ENCODE peak calls at places on chromosomes 12 and 14, in seven cellular contexts. J, X, Y, H, P, F and O are unnamed samples.

GRCh38 chr12:51887476-51888315 is at the start of gene ANKRD33:
- DNase-seq in F (peak), H (no peak), J (no peak), P (no peak), Y (no peak), X (no peak), O (no peak)

GRCh38 chr12:74538491-74539258 is 1.0 kb downstream of the ATXN7L3B start:
- DNase-seq in H (no peak), J (no peak), X (peak), Y (no peak), P (no peak), F (peak), O (no peak)

GRCh38 chr12:15151141-15152091 is 69.8 kb downstream of the RERG start:
- DNase-seq in J (no peak), F (peak), X (peak), P (no peak), Y (no peak), H (peak), O (no peak)

GRCh38 chr14:94917041-94917600 is 147.2 kb upstream of the GSC start:
- DNase-seq in X (no peak), Y (no peak), J (no peak), P (no peak), F (no peak), H (no peak), O (no peak)

GRCh38 chr12:31004666-31005065 is 69.0 kb upstream of the DDX11 start:
- DNase-seq in X (no peak), Y (no peak), P (no peak), J (no peak), H (no peak), F (no peak), O (no peak)

GRCh38 chr14:68236525-68236924 is 416.9 kb downstream of the RAD51B start:
- DNase-seq in P (no peak), F (no peak), X (no peak), H (no peak), J (no peak), Y (no peak), O (no peak)

GRCh38 chr12:57603758-57604453 is 718 bp upstream of the DTX3 start:
- DNase-seq in H (peak), F (no peak), Y (no peak), X (no peak), P (peak), J (no peak), O (no peak)

GRCh38 chr12:40224439-40225291 is at the start of gene LRRK2:
- DNase-seq in Y (peak), P (peak), X (peak), J (peak), F (peak), H (peak), O (no peak)

GRCh38 chr12:22105542-22105941 is 59.5 kb downstream of the CMAS start:
- DNase-seq in P (no peak), Y (no peak), X (no peak), F (no peak), H (no peak), J (no peak), O (no peak)

GRCh38 chr12:130382818-130383217 is 45.1 kb downstream of the PIWIL1 start:
- DNase-seq in Y (no peak), P (no peak), H (no peak), J (no peak), X (no peak), F (no peak), O (no peak)

GRCh38 chr12:10634427-10634826 is 21.0 kb upstream of the MAGOHB start:
- DNase-seq in Y (peak), J (no peak), H (peak), X (no peak), F (no peak), P (peak), O (peak)

GRCh38 chr12:122951979-122952892 is 14.0 kb downstream of the ABCB9 start:
- DNase-seq in P (peak), H (peak), F (peak), Y (no peak), X (peak), J (peak), O (no peak)

GRCh38 chr12:77388611-77389265 is 323.4 kb upstream of the E2F7 start:
- DNase-seq in X (no peak), Y (no peak), F (no peak), P (peak), J (no peak), H (peak), O (no peak)

GRCh38 chr14:90444077-90444696 is 47.4 kb downstream of the CALM1 start:
- DNase-seq in J (no peak), X (no peak), H (no peak), Y (peak), F (no peak), P (peak), O (no peak)

GRCh38 chr12:1918875-1919236 is 404 bp upstream of the CACNA2D4 start:
- DNase-seq in H (no peak), Y (no peak), P (no peak), J (no peak), F (no peak), X (no peak), O (no peak)

GRCh38 chr14:56998728-56999127 is 188.4 kb upstream of the OTX2 start:
- DNase-seq in Y (no peak), X (no peak), J (no peak), F (no peak), P (no peak), H (no peak), O (no peak)

GRCh38 chr12:121925361-121925725 is 7.0 kb downstream of the CFAP251 start:
- DNase-seq in Y (peak), H (peak), X (no peak), P (peak), J (no peak), F (no peak), O (no peak)

GRCh38 chr12:9925746-9926393 is 6.3 kb downstream of the CLEC2A start:
- DNase-seq in X (peak), J (peak), H (peak), P (no peak), F (peak), Y (peak), O (no peak)

GRCh38 chr14:74568896-74569295 is 43.1 kb downstream of the LTBP2 start:
- DNase-seq in Y (no peak), H (no peak), J (no peak), F (no peak), P (no peak), X (no peak), O (no peak)

GRCh38 chr12:117774986-117775775 is 193.6 kb downstream of the KSR2 start:
- DNase-seq in X (no peak), H (peak), F (no peak), J (no peak), Y (no peak), P (no peak), O (no peak)

GRCh38 chr12:109497675-109498074 is 20.2 kb downstream of the UBE3B start:
- DNase-seq in F (no peak), Y (peak), H (peak), P (peak), X (no peak), J (no peak), O (no peak)

GRCh38 chr12:9969673-9970072 is 1.5 kb upstream of the CLEC12A start:
- DNase-seq in X (no peak), H (no peak), P (no peak), Y (no peak), F (no peak), J (no peak), O (no peak)

GRCh38 chr14:71250347-71250746 is 343.1 kb downstream of the PCNX1 start:
- DNase-seq in P (no peak), J (no peak), F (no peak), X (no peak), H (no peak), Y (no peak), O (no peak)
- H3K4me3 ChIP-seq in P (no peak), J (no peak), F (no peak), X (no peak), H (no peak), Y (no peak), O (no peak)

GRCh38 chr14:93085916-93086315 is 29.8 kb downstream of the ITPK1 start:
- DNase-seq in J (no peak), H (no peak), F (peak), P (no peak), Y (no peak), X (no peak), O (no peak)
- H3K4me3 ChIP-seq in J (no peak), H (no peak), F (no peak), P (no peak), Y (no peak), X (no peak), O (no peak)

DNA sequence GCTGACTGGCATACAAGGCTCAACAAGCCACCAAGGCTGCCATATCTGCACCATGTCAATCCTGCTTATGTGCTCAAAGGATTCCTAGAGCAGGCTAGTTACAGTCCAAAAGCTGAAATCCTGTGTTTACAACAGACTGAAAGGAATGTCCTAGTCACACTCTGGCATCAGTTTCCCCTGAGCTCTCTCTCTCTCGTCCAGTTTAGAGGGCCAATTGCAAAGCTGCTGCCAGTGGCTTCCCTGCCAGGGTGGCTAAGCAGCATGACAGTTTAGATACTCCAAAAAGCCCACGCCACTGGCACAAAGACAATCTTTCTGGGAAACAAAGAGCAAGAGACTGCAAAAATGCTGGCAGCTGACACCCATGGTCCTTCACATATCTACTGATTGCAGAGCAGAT is 392.1 kb downstream of the RPS29 start:
- DNase-seq in F (no peak), H (no peak), Y (no peak), P (no peak), J (no peak), X (no peak), O (no peak)
- H3K4me3 ChIP-seq in F (no peak), H (no peak), Y (no peak), P (no peak), J (no peak), X (no peak), O (no peak)

GRCh38 chr14:61462566-61463195 is 141.3 kb downstream of the PRKCH start:
- DNase-seq in X (no peak), P (peak), Y (peak), J (no peak), F (peak), H (peak), O (peak)
- H3K4me3 ChIP-seq in X (no peak), P (no peak), Y (peak), J (no peak), F (no peak), H (no peak), O (no peak)